ENCODE peak calls at places on chromosomes 12 and 14, in nine cellular contexts. W is NB4, C is lower leg skin, S is transverse colon, L is breast epithelium, R is uterus, X is adrenal gland, D is suprapubic skin, H is esophagus squamous epithelium. P is an unnamed sample.

GRCh38 chr12:50595667-50596066 is 90.9 kb downstream of the DIP2B start:
- DNase-seq in C (no peak), X (no peak), H (no peak), S (no peak), R (no peak), W (no peak), L (no peak), D (no peak), P (no peak)

GRCh38 chr12:94405378-94406116 is 54.1 kb downstream of the CEP83 start:
- DNase-seq in R (no peak), W (no peak), S (no peak), D (no peak), H (no peak), C (no peak), L (no peak), X (no peak), P (no peak)

GRCh38 chr12:117439531-117440001 is 78.1 kb upstream of the NOS1 start:
- DNase-seq in L (no peak), W (no peak), X (no peak), R (no peak), D (no peak), C (no peak), S (no peak), H (no peak), P (no peak)

GRCh38 chr14:59358105-59358504 is 107.1 kb downstream of the GPR135 start:
- DNase-seq in X (peak; percentile 75), L (no peak), D (no peak), S (no peak), C (peak; percentile 74), W (peak; percentile 75), R (peak; percentile 34), H (no peak), P (no peak)

GRCh38 chr12:101078144-101078543 is 131.9 kb downstream of the SLC5A8 start:
- DNase-seq in X (no peak), L (no peak), W (no peak), R (no peak), H (no peak), S (no peak), D (no peak), C (no peak), P (no peak)

GRCh38 chr12:57965766-57966165 is 24.4 kb downstream of the ATP23 start:
- DNase-seq in H (no peak), S (no peak), L (no peak), D (no peak), C (no peak), R (no peak), W (no peak), X (no peak), P (no peak)

GRCh38 chr14:103315368-103315911 is 18.6 kb upstream of the EIF5 start:
- DNase-seq in W (no peak), H (no peak), D (no peak), L (no peak), C (peak; percentile 21), X (peak; percentile 80), R (no peak), S (no peak), P (no peak)

GRCh38 chr12:109440851-109441490 is 36.1 kb downstream of the KCTD10 start:
- DNase-seq in X (no peak), D (no peak), S (no peak), L (no peak), H (no peak), R (no peak), C (no peak), W (no peak), P (no peak)

GRCh38 chr14:24032727-24033418 is 18.9 kb upstream of the CARMIL3 start:
- DNase-seq in C (peak; percentile 74), W (peak; percentile 79), S (no peak), R (peak; percentile 33), H (no peak), L (no peak), X (peak; percentile 67), D (no peak), P (no peak)

GRCh38 chr12:122460641-122461040 is 38.2 kb upstream of the CLIP1 start:
- DNase-seq in R (no peak), W (no peak), X (no peak), H (no peak), S (no peak), D (peak; percentile 40), C (no peak), L (no peak), P (no peak)

GRCh38 chr12:65892905-65893304 is 68.6 kb downstream of the HMGA2 start:
- DNase-seq in W (peak; percentile 44), D (no peak), C (no peak), R (no peak), L (no peak), H (no peak), S (no peak), X (no peak), P (no peak)

GRCh38 chr12:60106207-60106606 is 510.4 kb downstream of the SLC16A7 start:
- DNase-seq in W (peak; percentile 4), S (no peak), D (no peak), H (no peak), L (no peak), C (no peak), R (no peak), X (no peak), P (no peak)

GRCh38 chr12:18965210-18965609 is 164.3 kb upstream of the PLEKHA5 start:
- DNase-seq in L (no peak), C (no peak), D (no peak), R (no peak), X (no peak), W (no peak), H (no peak), S (no peak), P (no peak)

GRCh38 chr14:61649283-61649682 is 46.0 kb upstream of the HIF1A start:
- DNase-seq in X (no peak), C (no peak), L (no peak), H (no peak), W (no peak), S (no peak), R (no peak), D (no peak), P (no peak)

GRCh38 chr12:40565029-40565633 is 127.1 kb upstream of the CNTN1 start:
- DNase-seq in H (no peak), L (no peak), W (peak; percentile 11), R (no peak), C (no peak), S (no peak), X (no peak), D (no peak), P (no peak)

GRCh38 chr12:49831717-49832116 is 3.5 kb upstream of the NCKAP5L start:
- DNase-seq in D (no peak), H (no peak), X (no peak), S (no peak), C (no peak), W (no peak), R (no peak), L (no peak), P (no peak)

GRCh38 chr12:116717466-116718457 is 20.1 kb downstream of the SPRING1 start:
- DNase-seq in H (no peak), X (peak; percentile 45), C (peak; percentile 52), L (no peak), W (no peak), D (peak; percentile 89), S (peak; percentile 36), R (peak; percentile 65), P (no peak)

GRCh38 chr14:78700236-78700635 is 530.1 kb downstream of the NRXN3 start:
- DNase-seq in W (peak; percentile 4), H (no peak), X (no peak), C (no peak), R (no peak), D (no peak), L (no peak), S (no peak), P (no peak)

GRCh38 chr12:121453022-121453360 is 53.1 kb downstream of the RNF34 start:
- DNase-seq in S (no peak), H (no peak), L (no peak), R (no peak), C (no peak), W (no peak), D (no peak), X (no peak), P (no peak)
- TF ChIP-seq POLR2A in S (no peak), H (no peak), L (no peak), R (no peak), C (no peak), W (no peak), D (no peak), X (no peak), P (no peak)

GRCh38 chr14:104563742-104564615 is 15.6 kb upstream of the C14orf180 start:
- DNase-seq in C (peak; percentile 43), H (no peak), S (peak; percentile 71), D (no peak), W (peak; percentile 70), R (peak; percentile 51), L (peak; percentile 73), X (peak; percentile 64), P (peak; percentile 89)
- TF ChIP-seq POLR2A in C (no peak), H (no peak), S (no peak), D (no peak), W (no peak), R (no peak), L (no peak), X (no peak), P (no peak)

DNA sequence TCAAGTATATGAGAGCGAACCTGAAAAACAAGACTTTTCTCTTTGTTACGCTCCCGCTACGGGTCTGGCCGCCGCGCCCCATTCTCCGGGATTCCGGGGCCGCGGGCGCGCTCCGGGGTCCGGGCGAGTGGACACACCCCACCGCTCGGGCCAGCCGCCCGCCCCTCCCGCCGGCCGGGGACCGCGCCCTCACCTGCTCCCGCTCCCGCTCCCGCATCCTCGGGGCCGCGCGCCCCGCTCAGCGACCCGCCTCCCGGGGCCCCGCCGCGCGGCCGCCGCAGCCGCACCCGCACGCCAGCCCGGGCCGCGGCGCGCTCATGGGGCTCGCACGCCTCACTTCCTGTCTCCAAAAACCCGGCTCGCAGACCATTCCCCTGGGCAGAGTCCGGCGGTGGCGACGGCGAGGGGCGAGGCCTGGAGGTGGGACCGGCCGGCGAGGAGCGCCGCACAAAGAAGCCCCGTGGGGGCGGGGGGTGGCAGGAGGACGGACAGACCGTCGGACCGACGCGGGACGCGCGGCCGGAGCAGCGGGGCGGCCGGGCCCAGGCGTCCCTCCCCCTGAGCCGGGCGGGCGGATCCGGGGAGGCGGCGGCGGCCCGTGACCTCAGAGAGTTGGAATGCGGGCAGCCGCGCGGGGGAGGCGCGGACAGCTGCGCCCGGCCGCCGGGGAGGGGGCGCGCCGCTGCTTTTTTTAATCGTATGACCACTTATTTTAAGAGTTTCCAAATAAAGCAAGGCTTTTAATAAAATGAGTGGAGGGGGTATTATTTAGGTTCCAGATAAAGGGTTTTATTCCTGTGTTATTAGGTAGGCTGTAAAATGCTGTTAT is at the start of gene PTPN21:
- DNase-seq in H (no peak), X (peak; percentile 68), D (peak; percentile 85), L (peak; percentile 79), S (peak; percentile 84), R (peak; percentile 69), C (peak; percentile 52), W (peak; percentile 58), P (peak; percentile 37)
- TF ChIP-seq POLR2A in H (no peak), X (peak; percentile 73), D (no peak), L (no peak), S (peak; percentile 55), R (peak; percentile 85), C (no peak), W (no peak), P (no peak)

DNA sequence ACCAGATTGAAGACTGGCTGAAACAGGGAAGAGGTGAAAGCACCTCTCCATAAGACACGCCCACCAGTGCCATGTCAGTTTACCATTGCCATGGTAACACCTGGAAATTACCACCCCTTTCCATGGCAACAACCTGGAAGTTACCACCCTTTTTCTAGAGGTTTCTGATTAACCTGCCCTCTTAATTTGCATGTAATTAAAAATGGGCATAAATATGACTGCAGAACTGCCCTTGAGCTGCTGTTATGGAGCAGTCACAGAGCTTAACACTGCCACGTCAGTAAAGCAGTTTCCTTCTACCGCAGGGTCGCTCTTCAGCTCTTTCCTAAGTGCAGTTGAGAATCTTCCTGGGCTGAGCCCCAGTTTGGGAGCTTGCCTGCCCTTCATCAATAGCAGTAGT is 55.2 kb downstream of the RASSF3 start:
- DNase-seq in L (no peak), W (no peak), R (no peak), S (peak; percentile 56), C (no peak), H (no peak), X (peak; percentile 37), D (peak; percentile 13), P (no peak)
- TF ChIP-seq POLR2A in L (no peak), W (no peak), R (no peak), S (peak; percentile 35), C (no peak), H (no peak), X (no peak), D (no peak), P (peak; percentile 97)